ENCODE peak calls at places on chromosomes 2 and 18, in seven cellular contexts. One of them, this sample, is unnamed.

GRCh38 chr2:14632133-14632936 is at the start of gene LRATD1:
- DNase-seq in brain microvascular endothelial cell: peak
- DNase-seq in hepatocyte: peak
- DNase-seq in left ventricle myocardium inferior: peak
- DNase-seq in A549: peak
- DNase-seq in transverse colon: peak
- DNase-seq in fibroblast of lung: peak
- DNase-seq in this sample: peak

GRCh38 chr2:222052934-222053367 is 245.8 kb downstream of the PAX3 start:
- DNase-seq in brain microvascular endothelial cell: no peak
- DNase-seq in hepatocyte: no peak
- DNase-seq in left ventricle myocardium inferior: no peak
- DNase-seq in A549: no peak
- DNase-seq in transverse colon: peak
- DNase-seq in fibroblast of lung: no peak
- DNase-seq in this sample: peak

GRCh38 chr18:9478545-9478944 is 3.2 kb downstream of the RALBP1 start:
- DNase-seq in brain microvascular endothelial cell: no peak
- DNase-seq in hepatocyte: no peak
- DNase-seq in left ventricle myocardium inferior: no peak
- DNase-seq in A549: no peak
- DNase-seq in transverse colon: no peak
- DNase-seq in fibroblast of lung: no peak
- DNase-seq in this sample: no peak

GRCh38 chr18:23752796-23753195 is 63.5 kb downstream of the LAMA3 start:
- DNase-seq in brain microvascular endothelial cell: no peak
- DNase-seq in hepatocyte: peak
- DNase-seq in left ventricle myocardium inferior: no peak
- DNase-seq in A549: no peak
- DNase-seq in transverse colon: no peak
- DNase-seq in fibroblast of lung: no peak
- DNase-seq in this sample: no peak

GRCh38 chr2:96594282-96594681 is 43.8 kb downstream of the KANSL3 start:
- DNase-seq in brain microvascular endothelial cell: no peak
- DNase-seq in hepatocyte: no peak
- DNase-seq in left ventricle myocardium inferior: no peak
- DNase-seq in A549: no peak
- DNase-seq in transverse colon: no peak
- DNase-seq in fibroblast of lung: no peak
- DNase-seq in this sample: no peak

GRCh38 chr2:52537588-52537987 is 1230.0 kb upstream of the CHAC2 start:
- DNase-seq in brain microvascular endothelial cell: no peak
- DNase-seq in hepatocyte: no peak
- DNase-seq in left ventricle myocardium inferior: no peak
- DNase-seq in A549: no peak
- DNase-seq in transverse colon: no peak
- DNase-seq in fibroblast of lung: no peak
- DNase-seq in this sample: no peak

GRCh38 chr2:26068602-26069298 is 34.9 kb downstream of the RAB10 start:
- DNase-seq in brain microvascular endothelial cell: peak
- DNase-seq in hepatocyte: peak
- DNase-seq in left ventricle myocardium inferior: no peak
- DNase-seq in A549: peak
- DNase-seq in transverse colon: peak
- DNase-seq in fibroblast of lung: peak
- DNase-seq in this sample: no peak

GRCh38 chr2:43274055-43274454 is 47.6 kb upstream of the ZFP36L2 start:
- DNase-seq in brain microvascular endothelial cell: no peak
- DNase-seq in hepatocyte: no peak
- DNase-seq in left ventricle myocardium inferior: no peak
- DNase-seq in A549: no peak
- DNase-seq in transverse colon: no peak
- DNase-seq in fibroblast of lung: no peak
- DNase-seq in this sample: no peak

GRCh38 chr2:38475567-38475881 is 98.5 kb upstream of the ATL2 start:
- DNase-seq in brain microvascular endothelial cell: no peak
- DNase-seq in hepatocyte: no peak
- DNase-seq in left ventricle myocardium inferior: no peak
- DNase-seq in A549: no peak
- DNase-seq in transverse colon: no peak
- DNase-seq in fibroblast of lung: no peak
- DNase-seq in this sample: no peak

GRCh38 chr2:157107877-157108276 is 149.6 kb upstream of the GALNT5 start:
- DNase-seq in brain microvascular endothelial cell: peak
- DNase-seq in hepatocyte: peak
- DNase-seq in left ventricle myocardium inferior: no peak
- DNase-seq in A549: no peak
- DNase-seq in transverse colon: peak
- DNase-seq in fibroblast of lung: peak
- DNase-seq in this sample: peak

GRCh38 chr2:67338601-67339233 is 58.4 kb upstream of the ETAA1 start:
- DNase-seq in brain microvascular endothelial cell: no peak
- DNase-seq in hepatocyte: no peak
- DNase-seq in left ventricle myocardium inferior: no peak
- DNase-seq in A549: no peak
- DNase-seq in transverse colon: no peak
- DNase-seq in fibroblast of lung: no peak
- DNase-seq in this sample: no peak

GRCh38 chr2:85719609-85720240 is 25.6 kb downstream of the GNLY start:
- DNase-seq in brain microvascular endothelial cell: no peak
- DNase-seq in hepatocyte: no peak
- DNase-seq in left ventricle myocardium inferior: peak
- DNase-seq in A549: no peak
- DNase-seq in transverse colon: no peak
- DNase-seq in fibroblast of lung: no peak
- DNase-seq in this sample: no peak

GRCh38 chr2:121634354-121635307 is 14.6 kb downstream of the CLASP1 start:
- DNase-seq in brain microvascular endothelial cell: peak
- DNase-seq in hepatocyte: no peak
- DNase-seq in left ventricle myocardium inferior: no peak
- DNase-seq in A549: peak
- DNase-seq in transverse colon: no peak
- DNase-seq in fibroblast of lung: peak
- DNase-seq in this sample: no peak

GRCh38 chr2:191486584-191487320 is 191.2 kb upstream of the NABP1 start:
- DNase-seq in brain microvascular endothelial cell: peak
- DNase-seq in hepatocyte: peak
- DNase-seq in left ventricle myocardium inferior: no peak
- DNase-seq in A549: no peak
- DNase-seq in transverse colon: peak
- DNase-seq in fibroblast of lung: peak
- DNase-seq in this sample: peak

GRCh38 chr18:43570593-43570992 is 293.3 kb upstream of the SYT4 start:
- DNase-seq in brain microvascular endothelial cell: no peak
- DNase-seq in hepatocyte: no peak
- DNase-seq in left ventricle myocardium inferior: no peak
- DNase-seq in A549: no peak
- DNase-seq in transverse colon: no peak
- DNase-seq in fibroblast of lung: no peak
- DNase-seq in this sample: no peak

GRCh38 chr2:189082576-189082975 is 97.0 kb downstream of the COL5A2 start:
- DNase-seq in brain microvascular endothelial cell: peak
- DNase-seq in hepatocyte: peak
- DNase-seq in left ventricle myocardium inferior: no peak
- DNase-seq in A549: no peak
- DNase-seq in transverse colon: no peak
- DNase-seq in fibroblast of lung: peak
- DNase-seq in this sample: no peak
- H3K27ac ChIP-seq in brain microvascular endothelial cell: peak
- H3K27ac ChIP-seq in hepatocyte: peak
- H3K27ac ChIP-seq in left ventricle myocardium inferior: peak
- H3K27ac ChIP-seq in A549: no peak
- H3K27ac ChIP-seq in transverse colon: peak
- H3K27ac ChIP-seq in fibroblast of lung: no peak
- H3K27ac ChIP-seq in this sample: no peak

DNA sequence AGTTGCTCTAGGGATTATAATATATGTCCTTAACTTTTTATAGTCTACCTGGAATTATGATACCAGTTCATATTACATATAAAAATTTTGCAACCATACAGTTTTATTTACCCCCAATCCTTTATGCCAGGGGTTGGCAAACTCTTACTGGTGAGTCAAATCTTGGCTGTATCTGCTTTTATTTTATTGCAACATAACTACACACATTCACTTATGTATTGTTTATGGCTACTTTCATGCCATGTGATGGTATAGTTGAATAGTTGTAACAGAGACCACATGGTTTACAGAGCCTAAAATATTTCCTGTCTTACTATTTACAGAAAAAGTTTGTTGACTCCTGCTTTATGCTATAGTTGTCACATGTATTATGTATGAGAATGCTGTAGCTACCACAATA is 25.8 kb upstream of the DLX2 start:
- DNase-seq in brain microvascular endothelial cell: no peak
- DNase-seq in hepatocyte: no peak
- DNase-seq in left ventricle myocardium inferior: no peak
- DNase-seq in A549: no peak
- DNase-seq in transverse colon: no peak
- DNase-seq in fibroblast of lung: no peak
- DNase-seq in this sample: no peak
- TF ChIP-seq CTCF in brain microvascular endothelial cell: no peak
- TF ChIP-seq CTCF in hepatocyte: no peak
- TF ChIP-seq CTCF in left ventricle myocardium inferior: no peak
- TF ChIP-seq CTCF in A549: no peak
- TF ChIP-seq CTCF in transverse colon: no peak
- TF ChIP-seq CTCF in fibroblast of lung: no peak
- TF ChIP-seq CTCF in this sample: no peak

GRCh38 chr18:63889641-63890040 is 2.1 kb downstream of the SERPINB2 start:
- DNase-seq in brain microvascular endothelial cell: no peak
- DNase-seq in hepatocyte: no peak
- DNase-seq in left ventricle myocardium inferior: no peak
- DNase-seq in A549: no peak
- DNase-seq in transverse colon: no peak
- DNase-seq in fibroblast of lung: no peak
- DNase-seq in this sample: no peak

GRCh38 chr18:63890950-63891304 is 3.4 kb downstream of the SERPINB2 start:
- DNase-seq in brain microvascular endothelial cell: no peak
- DNase-seq in hepatocyte: no peak
- DNase-seq in left ventricle myocardium inferior: no peak
- DNase-seq in A549: peak
- DNase-seq in transverse colon: no peak
- DNase-seq in fibroblast of lung: no peak
- DNase-seq in this sample: no peak

GRCh38 chr18:63890226-63890949 is 2.9 kb downstream of the SERPINB2 start:
- DNase-seq in brain microvascular endothelial cell: no peak
- DNase-seq in hepatocyte: no peak
- DNase-seq in left ventricle myocardium inferior: no peak
- DNase-seq in A549: no peak
- DNase-seq in transverse colon: no peak
- DNase-seq in fibroblast of lung: no peak
- DNase-seq in this sample: no peak

GRCh38 chr18:63887424-63887823 is at the start of gene SERPINB2:
- DNase-seq in brain microvascular endothelial cell: peak
- DNase-seq in hepatocyte: no peak
- DNase-seq in left ventricle myocardium inferior: no peak
- DNase-seq in A549: no peak
- DNase-seq in transverse colon: no peak
- DNase-seq in fibroblast of lung: no peak
- DNase-seq in this sample: no peak

DNA sequence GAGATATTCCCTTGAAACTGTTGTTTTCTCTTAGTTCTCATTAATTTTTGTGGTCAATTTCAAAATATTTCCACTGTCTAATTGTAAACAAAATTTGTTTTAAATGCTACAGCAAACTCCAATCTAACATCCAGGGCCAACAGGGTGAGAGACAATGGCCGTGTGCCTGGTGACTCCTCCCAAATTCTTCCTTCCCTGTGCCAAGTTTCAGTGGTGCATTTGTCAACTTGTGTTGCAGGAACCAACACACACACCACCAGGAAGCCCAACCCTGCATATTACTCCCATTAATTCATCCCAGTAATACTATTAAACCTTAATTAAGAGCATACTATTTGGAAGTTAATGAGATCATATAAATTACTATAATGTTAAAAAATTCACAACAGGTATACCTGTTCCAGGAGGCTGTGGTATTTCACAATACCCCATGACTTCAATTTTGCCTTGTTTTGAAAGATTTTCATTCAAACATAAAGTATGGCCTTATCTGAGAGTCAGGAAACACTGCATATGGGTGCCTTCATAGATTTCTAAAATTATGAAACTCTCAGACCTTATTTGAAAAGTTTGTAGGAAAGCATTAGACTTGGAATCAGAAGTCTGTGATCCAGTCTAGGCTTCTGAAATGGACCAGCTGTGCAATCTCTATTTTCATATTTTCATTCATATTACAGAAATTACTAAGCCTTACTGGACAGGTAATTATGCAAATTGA is 1.1 kb downstream of the SERPINB2 start:
- DNase-seq in brain microvascular endothelial cell: no peak
- DNase-seq in hepatocyte: no peak
- DNase-seq in left ventricle myocardium inferior: no peak
- DNase-seq in A549: no peak
- DNase-seq in transverse colon: no peak
- DNase-seq in fibroblast of lung: no peak
- DNase-seq in this sample: no peak
- H3K4me3 ChIP-seq in brain microvascular endothelial cell: no peak
- H3K4me3 ChIP-seq in hepatocyte: no peak
- H3K4me3 ChIP-seq in left ventricle myocardium inferior: no peak
- H3K4me3 ChIP-seq in A549: no peak
- H3K4me3 ChIP-seq in transverse colon: no peak
- H3K4me3 ChIP-seq in fibroblast of lung: no peak
- H3K4me3 ChIP-seq in this sample: no peak

GRCh38 chr2:135532581-135532980 is 1.3 kb downstream of the R3HDM1 start:
- DNase-seq in brain microvascular endothelial cell: no peak
- DNase-seq in hepatocyte: no peak
- DNase-seq in left ventricle myocardium inferior: no peak
- DNase-seq in A549: no peak
- DNase-seq in transverse colon: no peak
- DNase-seq in fibroblast of lung: peak
- DNase-seq in this sample: no peak

GRCh38 chr2:135525786-135526185 is 5.2 kb downstream of the ZRANB3 start:
- DNase-seq in brain microvascular endothelial cell: no peak
- DNase-seq in hepatocyte: no peak
- DNase-seq in left ventricle myocardium inferior: no peak
- DNase-seq in A549: no peak
- DNase-seq in transverse colon: no peak
- DNase-seq in fibroblast of lung: no peak
- DNase-seq in this sample: no peak

GRCh38 chr2:135531231-135532197 is at the start of gene R3HDM1:
- DNase-seq in brain microvascular endothelial cell: peak
- DNase-seq in hepatocyte: peak
- DNase-seq in left ventricle myocardium inferior: peak
- DNase-seq in A549: peak
- DNase-seq in transverse colon: peak
- DNase-seq in fibroblast of lung: peak
- DNase-seq in this sample: peak

GRCh38 chr2:135530313-135531230 is at the start of gene ZRANB3:
- DNase-seq in brain microvascular endothelial cell: peak
- DNase-seq in hepatocyte: peak
- DNase-seq in left ventricle myocardium inferior: peak
- DNase-seq in A549: peak
- DNase-seq in transverse colon: peak
- DNase-seq in fibroblast of lung: peak
- DNase-seq in this sample: peak

DNA sequence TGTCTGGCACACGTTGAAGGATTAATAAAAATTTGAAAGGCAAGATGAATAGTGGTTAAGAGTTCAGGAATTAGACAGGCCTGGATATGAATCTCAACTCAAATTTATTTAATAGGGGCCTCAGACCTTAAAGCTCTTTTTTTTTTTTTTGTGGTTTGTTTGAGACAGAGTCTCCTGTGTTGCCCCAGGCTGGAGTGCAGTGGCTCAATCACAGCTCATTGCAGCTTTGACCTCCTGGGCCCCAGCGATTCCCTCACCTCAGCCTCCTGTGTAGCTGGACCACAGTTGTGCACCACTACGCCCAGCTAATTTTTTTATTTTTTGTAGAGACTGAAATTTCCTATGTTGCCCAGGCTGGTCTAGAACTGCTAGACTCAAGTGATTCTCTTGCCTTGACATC is 3.0 kb downstream of the ZRANB3 start:
- DNase-seq in brain microvascular endothelial cell: no peak
- DNase-seq in hepatocyte: no peak
- DNase-seq in left ventricle myocardium inferior: no peak
- DNase-seq in A549: no peak
- DNase-seq in transverse colon: no peak
- DNase-seq in fibroblast of lung: no peak
- DNase-seq in this sample: no peak
- H3K27ac ChIP-seq in brain microvascular endothelial cell: no peak
- H3K27ac ChIP-seq in hepatocyte: no peak
- H3K27ac ChIP-seq in left ventricle myocardium inferior: no peak
- H3K27ac ChIP-seq in A549: no peak
- H3K27ac ChIP-seq in transverse colon: no peak
- H3K27ac ChIP-seq in fibroblast of lung: no peak
- H3K27ac ChIP-seq in this sample: no peak